ENCODE peak calls at places on chromosomes 6 and 20, in seven cellular contexts. O is astrocyte; L is CD4-positive, CD25-positive, alpha-beta regulatory T cell; E is left ventricle myocardium inferior; P is uterus; V is HAP-1; G is HepG2. X is an unnamed sample. For H3K4me1, the result is how much of the 10 kb centered on the place peaks cover.

GRCh38 chr20:44979090-44979621 is 12.8 kb downstream of the STK4 start:
- DNase-seq in L (peak), P (no peak), O (peak), V (no peak), G (no peak), E (no peak), X (no peak)

GRCh38 chr6:68958327-68958726 is 323.2 kb downstream of the ADGRB3 start:
- DNase-seq in L (no peak), G (peak), O (no peak), V (no peak), E (no peak), P (no peak), X (peak)

GRCh38 chr20:46011631-46012482 is 3.1 kb downstream of the MMP9 start:
- DNase-seq in V (peak), E (peak), O (no peak), G (peak), P (no peak), L (no peak), X (peak)

GRCh38 chr6:7332090-7332745 is 19.2 kb upstream of the SSR1 start:
- DNase-seq in L (no peak), O (no peak), P (no peak), V (no peak), G (peak), E (no peak), X (no peak)

GRCh38 chr20:50291428-50292323 is 101.0 kb downstream of the CEBPB start:
- DNase-seq in E (peak), P (no peak), V (no peak), O (no peak), L (no peak), G (no peak), X (no peak)

GRCh38 chr20:36808317-36809257 is 35.0 kb upstream of the DSN1 start:
- DNase-seq in V (no peak), G (peak), P (peak), L (peak), E (peak), O (peak), X (peak)

GRCh38 chr6:128601060-128601459 is 80.7 kb upstream of the PTPRK start:
- DNase-seq in O (peak), L (no peak), E (no peak), P (no peak), G (no peak), V (no peak), X (no peak)

GRCh38 chr20:38141154-38141888 is 23.7 kb downstream of the TGM2 start:
- DNase-seq in P (no peak), E (no peak), G (no peak), L (no peak), O (peak), V (no peak), X (no peak)

GRCh38 chr6:129635396-129636164 is 74.4 kb downstream of the ARHGAP18 start:
- DNase-seq in G (no peak), V (no peak), E (no peak), P (no peak), O (peak), L (no peak), X (no peak)

GRCh38 chr6:23568292-23568691 is 557.7 kb upstream of the NRSN1 start:
- DNase-seq in V (no peak), E (no peak), O (no peak), L (no peak), G (no peak), P (no peak), X (no peak)

GRCh38 chr6:132259070-132259469 is 142.2 kb downstream of the MOXD1 start:
- DNase-seq in V (peak), P (no peak), E (no peak), L (no peak), G (peak), O (peak), X (peak)

GRCh38 chr6:69026243-69026642 is 391.2 kb downstream of the ADGRB3 start:
- DNase-seq in G (no peak), O (peak), L (no peak), P (no peak), V (no peak), E (no peak), X (no peak)

GRCh38 chr6:157980288-157981131 is 1.2 kb upstream of the SYNJ2 start:
- DNase-seq in O (no peak), L (no peak), V (no peak), P (no peak), G (peak), E (no peak), X (no peak)

GRCh38 chr20:44526129-44526528 is 4.3 kb upstream of the SERINC3 start:
- DNase-seq in P (no peak), O (peak), E (no peak), V (no peak), G (peak), L (no peak), X (peak)

GRCh38 chr6:1240766-1241165 is 71.1 kb upstream of the FOXQ1 start:
- DNase-seq in P (no peak), L (no peak), E (no peak), G (no peak), V (no peak), O (no peak), X (no peak)

GRCh38 chr20:45283529-45284065 is 23.0 kb upstream of the RBPJL start:
- DNase-seq in P (no peak), L (no peak), V (no peak), G (no peak), E (no peak), O (no peak), X (no peak)

GRCh38 chr20:32114305-32114960 is 4.9 kb downstream of the TM9SF4 start:
- DNase-seq in E (no peak), O (peak), G (no peak), P (no peak), V (no peak), L (no peak), X (no peak)

GRCh38 chr6:138278326-138278725 is 60.0 kb upstream of the PBOV1 start:
- DNase-seq in G (peak), P (no peak), E (no peak), V (no peak), O (peak), L (no peak), X (peak)

GRCh38 chr20:61512475-61512874 is 260.4 kb downstream of the CDH4 start:
- DNase-seq in E (no peak), V (no peak), P (no peak), L (no peak), G (no peak), O (no peak), X (no peak)

GRCh38 chr6:81895511-81896185 is 143.2 kb upstream of the TENT5A start:
- DNase-seq in L (no peak), G (peak), P (no peak), V (no peak), O (peak), E (no peak), X (peak)

GRCh38 chr6:17031961-17032360 is 69.9 kb upstream of the STMND1 start:
- DNase-seq in O (no peak), E (no peak), G (no peak), V (no peak), P (no peak), L (no peak), X (no peak)

GRCh38 chr20:50721881-50722281 is 9.5 kb upstream of the PARD6B start:
- DNase-seq in L (no peak), G (no peak), E (peak), V (no peak), O (no peak), P (peak), X (no peak)

GRCh38 chr20:53901064-53901463 is 169.3 kb downstream of the BCAS1 start:
- DNase-seq in G (no peak), V (no peak), L (no peak), P (no peak), O (peak), E (no peak), X (no peak)

GRCh38 chr6:168395983-168396382 is 45.0 kb upstream of the SMOC2 start:
- DNase-seq in E (no peak), P (no peak), O (no peak), L (no peak), G (no peak), V (no peak), X (no peak)

GRCh38 chr6:163761491-163761890 is 347.0 kb downstream of the QKI start:
- DNase-seq in G (no peak), E (no peak), V (no peak), O (peak), P (no peak), L (no peak), X (no peak)

GRCh38 chr6:112196290-112196689 is 58.1 kb downstream of the LAMA4 start:
- DNase-seq in L (no peak), G (no peak), O (no peak), E (no peak), V (no peak), P (no peak), X (no peak)

GRCh38 chr20:44959082-44959895 is 908 bp downstream of the TOMM34 start:
- DNase-seq in V (peak), G (peak), E (no peak), P (no peak), L (peak), O (peak), X (peak)

GRCh38 chr6:29014729-29015608 is 9.9 kb upstream of the ZNF311 start:
- DNase-seq in E (no peak), V (no peak), P (no peak), O (peak), L (peak), G (no peak), X (no peak)

GRCh38 chr20:17500826-17501225 is 30.4 kb downstream of the BFSP1 start:
- DNase-seq in E (no peak), G (no peak), P (no peak), L (no peak), V (no peak), O (no peak), X (no peak)

GRCh38 chr6:139473731-139474130 is 99.3 kb upstream of the CITED2 start:
- DNase-seq in L (no peak), V (no peak), G (no peak), E (no peak), P (no peak), O (peak), X (no peak)

GRCh38 chr6:15042938-15043337 is 202.9 kb upstream of the JARID2 start:
- DNase-seq in G (no peak), P (no peak), E (no peak), O (no peak), L (no peak), V (no peak), X (no peak)

GRCh38 chr6:16723833-16724232 is 37.4 kb downstream of the ATXN1 start:
- DNase-seq in E (no peak), L (no peak), V (peak), P (peak), G (peak), O (peak), X (peak)

GRCh38 chr6:165793287-165793825 is 130.3 kb upstream of the PDE10A start:
- DNase-seq in L (no peak), V (no peak), O (no peak), G (no peak), E (no peak), P (no peak), X (no peak)

GRCh38 chr20:8388146-8388545 is 256.1 kb downstream of the PLCB1 start:
- DNase-seq in O (peak), E (no peak), L (no peak), G (no peak), V (peak), P (no peak), X (peak)

GRCh38 chr20:57685134-57685851 is 24.5 kb downstream of the PMEPA1 start:
- DNase-seq in P (no peak), G (no peak), L (no peak), E (peak), O (peak), V (no peak), X (peak)
- H3K4me1 ChIP-seq in P (under half), G (under half), L (under half), E (half or more), O (half or more), V (under half), X (under half)

GRCh38 chr6:3778701-3779573 is 27.4 kb upstream of the PXDC1 start:
- DNase-seq in E (no peak), G (no peak), V (no peak), L (no peak), O (no peak), P (no peak), X (no peak)
- H3K4me3 ChIP-seq in E (no peak), G (no peak), V (no peak), L (no peak), O (no peak), P (no peak), X (no peak)

GRCh38 chr20:10580700-10581099 is 93.1 kb downstream of the JAG1 start:
- DNase-seq in O (no peak), V (no peak), E (no peak), G (no peak), L (no peak), P (no peak), X (no peak)

GRCh38 chr20:10585308-10585707 is 88.5 kb downstream of the JAG1 start:
- DNase-seq in P (no peak), E (no peak), O (no peak), G (no peak), V (no peak), L (no peak), X (no peak)

GRCh38 chr20:10581823-10582222 is 92.0 kb downstream of the JAG1 start:
- DNase-seq in V (no peak), E (no peak), P (no peak), G (peak), L (no peak), O (no peak), X (peak)

GRCh38 chr20:10586296-10586695 is 87.5 kb downstream of the JAG1 start:
- DNase-seq in G (no peak), P (no peak), L (no peak), E (no peak), O (peak), V (no peak), X (no peak)

GRCh38 chr20:10584319-10584812 is 89.4 kb downstream of the JAG1 start:
- DNase-seq in L (no peak), E (no peak), O (no peak), P (no peak), V (no peak), G (no peak), X (no peak)
- H3K4me1 ChIP-seq in L (under half), E (under half), O (under half), P (under half), V (under half), G (under half), X (under half)

GRCh38 chr6:50658561-50658960 is 54.8 kb upstream of the TFAP2D start:
- DNase-seq in V (no peak), E (no peak), P (no peak), L (no peak), O (no peak), G (no peak), X (no peak)

GRCh38 chr6:50661636-50662035 is 51.7 kb upstream of the TFAP2D start:
- DNase-seq in O (no peak), E (no peak), L (no peak), P (no peak), V (no peak), G (no peak), X (no peak)

GRCh38 chr6:50655848-50656453 is 57.4 kb upstream of the TFAP2D start:
- DNase-seq in P (no peak), V (no peak), G (peak), O (no peak), L (no peak), E (no peak), X (peak)

GRCh38 chr6:50654155-50654554 is 59.2 kb upstream of the TFAP2D start:
- DNase-seq in O (no peak), V (no peak), L (no peak), G (no peak), P (no peak), E (no peak), X (no peak)

GRCh38 chr6:50657513-50657912 is 55.8 kb upstream of the TFAP2D start:
- DNase-seq in L (no peak), V (no peak), O (no peak), P (no peak), G (no peak), E (no peak), X (no peak)
- H3K4me3 ChIP-seq in L (no peak), V (no peak), O (no peak), P (no peak), G (no peak), E (no peak), X (no peak)

DNA sequence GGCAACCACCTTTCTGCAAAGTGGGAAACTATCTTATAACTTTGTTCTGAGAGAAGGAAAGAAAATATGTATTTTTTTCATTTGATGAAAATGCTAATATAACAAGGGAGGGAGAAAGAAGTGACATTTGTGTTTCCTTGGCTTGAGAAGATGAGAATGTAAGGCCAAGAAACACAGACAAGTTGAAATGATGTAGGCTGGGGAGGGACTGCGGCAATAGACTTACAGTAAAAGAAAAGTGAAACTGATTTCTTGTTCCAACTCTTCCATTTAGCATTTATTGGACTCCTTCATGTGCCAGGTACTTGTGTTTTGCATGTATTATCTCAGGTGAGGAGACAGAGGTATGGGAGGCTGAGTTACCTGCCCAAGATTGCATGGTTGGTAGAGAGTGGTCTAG is 130.9 kb downstream of the CARMIL1 start:
- DNase-seq in V (no peak), O (no peak), G (no peak), L (peak), P (no peak), E (no peak), X (no peak)
- H3K4me1 ChIP-seq in V (under half), O (under half), G (under half), L (under half), P (under half), E (under half), X (under half)

GRCh38 chr6:31083742-31084354 is 28.5 kb downstream of the C6orf15 start:
- DNase-seq in L (no peak), P (no peak), O (peak), V (peak), E (no peak), G (peak), X (peak)

GRCh38 chr6:31081872-31082271 is 30.5 kb downstream of the C6orf15 start:
- DNase-seq in L (no peak), E (no peak), G (no peak), P (no peak), V (no peak), O (no peak), X (no peak)

GRCh38 chr6:31076611-31077010 is 35.8 kb downstream of the C6orf15 start:
- DNase-seq in L (no peak), G (no peak), E (no peak), P (no peak), O (no peak), V (no peak), X (no peak)

GRCh38 chr6:31075528-31075927 is 36.8 kb downstream of the C6orf15 start:
- DNase-seq in P (no peak), L (no peak), G (no peak), E (no peak), O (peak), V (no peak), X (no peak)

GRCh38 chr6:31079656-31080261 is 32.6 kb downstream of the C6orf15 start:
- DNase-seq in E (peak), O (no peak), V (peak), L (peak), P (peak), G (peak), X (peak)
- H3K4me3 ChIP-seq in E (peak), O (no peak), V (no peak), L (peak), P (peak), G (no peak), X (no peak)

X was measured in A673.